ENCODE peak calls at places on chromosomes 13 and 19, in four cellular contexts. N is heart right ventricle, O is hippocampal formation, Y is mucosa of descending colon. U is an unnamed sample.

GRCh38 chr19:35856001-35856400 is 710 bp upstream of the KIRREL2 start:
- DNase-seq in N (no peak), O (no peak), Y (no peak), U (no peak)

GRCh38 chr19:29680447-29680846 is 15.2 kb downstream of the PLEKHF1 start:
- DNase-seq in N (peak), O (no peak), Y (peak), U (peak)

GRCh38 chr19:40741527-40742390 is 8.5 kb downstream of the ACTMAP start:
- DNase-seq in N (no peak), O (no peak), Y (no peak), U (no peak)

GRCh38 chr13:76925115-76925514 is 23.2 kb upstream of the ACOD1 start:
- DNase-seq in N (no peak), O (no peak), Y (no peak), U (no peak)

GRCh38 chr19:2495130-2495641 is 19.3 kb downstream of the GADD45B start:
- DNase-seq in N (peak), O (no peak), Y (peak), U (peak)

GRCh38 chr19:14059093-14059480 is 2.8 kb downstream of the PALM3 start:
- DNase-seq in N (no peak), O (no peak), Y (no peak), U (peak)

GRCh38 chr13:99984463-99985242 is 3.1 kb downstream of the ZIC2 start:
- DNase-seq in N (no peak), O (no peak), Y (no peak), U (no peak)

GRCh38 chr19:5792224-5792623 is 1.3 kb upstream of the DUS3L start:
- DNase-seq in N (no peak), O (no peak), Y (no peak), U (no peak)

GRCh38 chr13:22726721-22727120 is 454.1 kb upstream of the SGCG start:
- DNase-seq in N (no peak), O (no peak), Y (no peak), U (no peak)

GRCh38 chr19:29666634-29667389 is 1.6 kb downstream of the PLEKHF1 start:
- DNase-seq in N (peak), O (no peak), Y (peak), U (peak)

GRCh38 chr19:15154002-15154612 is 46.7 kb downstream of the NOTCH3 start:
- DNase-seq in N (no peak), O (no peak), Y (no peak), U (no peak)

GRCh38 chr19:38721977-38722773 is 22.1 kb downstream of the CAPN12 start:
- DNase-seq in N (peak), O (peak), Y (no peak), U (peak)

GRCh38 chr19:16206637-16207036 is 8.9 kb downstream of the AP1M1 start:
- DNase-seq in N (no peak), O (no peak), Y (no peak), U (no peak)

GRCh38 chr13:46126552-46127171 is 21.8 kb upstream of the CPB2 start:
- DNase-seq in N (peak), O (peak), Y (peak), U (peak)

GRCh38 chr13:98203641-98204326 is 26.7 kb upstream of the RNF113B start:
- DNase-seq in N (no peak), O (no peak), Y (no peak), U (no peak)

U was measured in stomach.